ENCODE peak calls at places on chromosome 15, in nine cellular contexts. W, K, M, Y, C, F, V, I and H are unnamed samples.

GRCh38 chr15:73326157-73326556 is 42.6 kb downstream of the HCN4 start:
- DNase-seq in W (no peak), K (no peak), M (no peak), Y (no peak), C (no peak), F (no peak), V (no peak), I (no peak), H (no peak)

GRCh38 chr15:60660290-60661051 is 181.5 kb upstream of the ICE2 start:
- DNase-seq in W (peak; percentile 35), K (no peak), M (peak; percentile 33), Y (no peak), C (no peak), F (no peak), V (peak; percentile 64), I (no peak), H (peak; percentile 91)

GRCh38 chr15:79057050-79057449 is 33.5 kb downstream of the RASGRF1 start:
- DNase-seq in W (no peak), K (no peak), M (no peak), Y (no peak), C (no peak), F (no peak), V (no peak), I (no peak), H (no peak)

GRCh38 chr15:25784876-25785642 is 78.1 kb downstream of the ATP10A start:
- DNase-seq in W (no peak), K (no peak), M (no peak), Y (no peak), C (no peak), F (no peak), V (no peak), I (no peak), H (peak; percentile 99)

GRCh38 chr15:58947179-58947578 is 13.7 kb upstream of the SLTM start:
- DNase-seq in W (no peak), K (no peak), M (no peak), Y (no peak), C (no peak), F (peak; percentile 56), V (no peak), I (no peak), H (no peak)

GRCh38 chr15:69087581-69087980 is 72.9 kb upstream of the GLCE start:
- DNase-seq in W (no peak), K (no peak), M (no peak), Y (no peak), C (no peak), F (peak; percentile 17), V (no peak), I (no peak), H (no peak)

GRCh38 chr15:68658151-68658550 is 79.4 kb downstream of the CORO2B start:
- DNase-seq in W (no peak), K (no peak), M (no peak), Y (no peak), C (no peak), F (no peak), V (no peak), I (no peak), H (no peak)

GRCh38 chr15:52680041-52680391 is 828 bp upstream of the ATOSA start:
- DNase-seq in W (peak; percentile 20), K (peak; percentile 45), M (no peak), Y (no peak), C (no peak), F (no peak), V (peak; percentile 42), I (no peak), H (peak; percentile 72)

GRCh38 chr15:43406192-43406591 is 35.3 kb downstream of the TUBGCP4 start:
- DNase-seq in W (peak; percentile 71), K (no peak), M (no peak), Y (no peak), C (no peak), F (no peak), V (no peak), I (no peak), H (peak; percentile 17)

GRCh38 chr15:48550822-48551525 is 94.5 kb downstream of the FBN1 start:
- DNase-seq in W (no peak), K (no peak), M (no peak), Y (no peak), C (no peak), F (no peak), V (no peak), I (no peak), H (no peak)

GRCh38 chr15:42826251-42826890 is 89.4 kb upstream of the CDAN1 start:
- DNase-seq in W (no peak), K (no peak), M (no peak), Y (no peak), C (no peak), F (peak; percentile 79), V (no peak), I (no peak), H (no peak)

DNA sequence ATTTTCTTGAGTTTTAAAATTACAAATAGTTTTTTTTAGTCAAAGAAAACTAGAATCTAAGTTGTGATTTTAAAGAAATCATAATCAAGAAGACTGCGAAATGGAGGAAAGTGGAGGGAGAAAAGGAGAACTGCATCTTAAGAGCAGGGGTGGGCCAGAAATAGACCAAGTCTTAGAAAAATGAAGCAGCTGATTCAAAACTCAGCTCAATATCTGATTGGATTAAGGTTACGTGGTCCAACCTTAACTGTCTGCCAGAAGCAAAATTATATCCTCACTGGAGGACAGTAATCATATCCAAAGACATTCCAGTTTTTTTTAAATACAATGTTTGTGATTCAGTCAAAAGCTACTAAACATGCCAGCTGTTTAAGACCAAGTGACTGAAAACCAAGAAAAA is 41.4 kb downstream of the CHSY1 start:
- DNase-seq in W (no peak), K (no peak), M (no peak), Y (no peak), C (no peak), F (no peak), V (no peak), I (no peak), H (peak; percentile 35)
- H3K4me2 ChIP-seq in W (peak overlapping the region; percentile 48), K (no peak overlapping the region), M (no peak overlapping the region), Y (no peak overlapping the region), C (no peak overlapping the region), F (no peak overlapping the region), V (peak overlapping the region; percentile 47), I (no peak overlapping the region), H (no peak overlapping the region)

DNA sequence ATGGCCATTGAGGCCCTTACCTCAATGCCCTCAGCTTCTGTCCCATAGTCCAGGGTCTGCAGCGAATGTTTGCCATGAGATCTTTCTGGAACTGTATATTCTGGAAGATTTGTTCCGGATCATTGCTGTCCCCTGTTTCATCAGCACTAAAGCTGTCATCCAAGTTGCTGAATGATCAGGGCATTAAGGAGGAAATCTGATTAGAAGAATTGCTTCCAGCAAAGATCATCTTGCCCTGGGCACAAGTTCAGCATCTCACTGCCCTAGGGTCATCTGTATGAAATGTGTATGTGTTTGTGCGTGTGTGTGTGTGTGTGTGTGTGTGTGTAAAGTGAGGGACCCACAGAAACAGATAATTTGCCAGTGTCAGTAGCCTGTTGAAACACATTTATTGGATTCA is 1.4 kb downstream of the TMC3 start:
- DNase-seq in W (no peak), K (no peak), M (no peak), Y (no peak), C (no peak), F (no peak), V (no peak), I (no peak), H (no peak)
- TF ChIP-seq EZH2phosphoT487 in W (no peak), K (no peak), M (no peak), Y (no peak), C (no peak), F (no peak), V (no peak), I (no peak), H (no peak)

GRCh38 chr15:88375234-88375926 is 91.8 kb downstream of the MRPL46 start:
- DNase-seq in W (no peak), K (no peak), M (peak; percentile 25), Y (no peak), C (peak; percentile 8), F (no peak), V (no peak), I (peak; percentile 16), H (peak; percentile 90)

GRCh38 chr15:88377509-88377908 is 89.7 kb downstream of the MRPL46 start:
- DNase-seq in W (no peak), K (no peak), M (no peak), Y (no peak), C (no peak), F (no peak), V (no peak), I (no peak), H (no peak)

GRCh38 chr15:88376574-88377174 is 90.5 kb downstream of the MRPL46 start:
- DNase-seq in W (no peak), K (no peak), M (no peak), Y (no peak), C (no peak), F (no peak), V (no peak), I (no peak), H (peak; percentile 89)

GRCh38 chr15:88382482-88382983 is 84.7 kb downstream of the MRPL46 start:
- DNase-seq in W (peak; percentile 27), K (no peak), M (peak; percentile 40), Y (no peak), C (no peak), F (peak; percentile 9), V (no peak), I (no peak), H (peak; percentile 60)

GRCh38 chr15:88378259-88378658 is 88.9 kb downstream of the MRPL46 start:
- DNase-seq in W (no peak), K (no peak), M (no peak), Y (no peak), C (no peak), F (no peak), V (no peak), I (no peak), H (peak; percentile 73)
- H3K4me2 ChIP-seq in W (no peak overlapping the region), K (no peak overlapping the region), M (no peak overlapping the region), Y (no peak overlapping the region), C (no peak overlapping the region), F (no peak overlapping the region), V (no peak overlapping the region), I (no peak overlapping the region), H (peak overlapping the region; percentile 28)

GRCh38 chr15:91945385-91945784 is 91.9 kb downstream of the SLCO3A1 start:
- DNase-seq in W (no peak), K (no peak), M (no peak), Y (no peak), C (no peak), F (peak; percentile 22), V (no peak), I (no peak), H (no peak)

GRCh38 chr15:91948001-91948608 is 94.6 kb downstream of the SLCO3A1 start:
- DNase-seq in W (no peak), K (no peak), M (no peak), Y (no peak), C (peak; percentile 39), F (peak; percentile 53), V (no peak), I (peak; percentile 64), H (peak; percentile 14)

GRCh38 chr15:91946914-91947313 is 93.4 kb downstream of the SLCO3A1 start:
- DNase-seq in W (no peak), K (no peak), M (no peak), Y (no peak), C (peak; percentile 38), F (no peak), V (no peak), I (peak; percentile 59), H (no peak)

GRCh38 chr15:91946075-91946474 is 92.6 kb downstream of the SLCO3A1 start:
- DNase-seq in W (no peak), K (no peak), M (no peak), Y (no peak), C (no peak), F (no peak), V (no peak), I (no peak), H (no peak)

DNA sequence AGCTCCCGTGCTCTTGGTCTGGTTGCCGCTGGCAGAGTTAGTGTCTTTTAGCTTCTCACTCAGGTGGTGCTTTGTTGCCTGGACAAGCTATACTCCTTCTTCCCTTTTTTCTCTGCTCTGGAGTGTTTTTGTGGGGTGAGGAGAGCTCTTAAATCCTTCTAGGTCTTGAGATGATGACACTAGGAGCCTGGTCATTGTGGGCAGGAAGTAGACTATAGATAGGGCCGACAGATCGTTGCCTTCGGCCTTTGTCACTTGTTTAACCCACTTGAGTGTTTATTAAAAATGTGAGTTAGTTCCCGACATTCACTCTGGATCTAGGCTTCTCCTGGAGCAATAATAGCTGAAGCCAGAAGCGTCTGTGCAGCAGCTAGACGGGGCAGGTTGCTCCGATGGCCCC is 93.9 kb downstream of the SLCO3A1 start:
- DNase-seq in W (no peak), K (no peak), M (no peak), Y (no peak), C (no peak), F (no peak), V (no peak), I (no peak), H (no peak)
- TF ChIP-seq EZH2phosphoT487 in W (no peak), K (no peak), M (no peak), Y (no peak), C (no peak), F (no peak), V (no peak), I (no peak), H (no peak)